ENCODE peak calls at places on chromosomes 16 and 17, in five cellular contexts. Z is left ventricle myocardium inferior, S is AML-193, O is T-cell, N is posterior cingulate gyrus. A is an unnamed sample.

GRCh38 chr17:79732804-79733691 is 2.3 kb downstream of the ENPP7 start:
- DNase-seq in Z (no peak), S (peak; percentile 54), O (no peak), N (no peak), A (no peak)

GRCh38 chr16:50245417-50246298 is 20.7 kb upstream of the ADCY7 start:
- DNase-seq in Z (no peak), S (no peak), O (no peak), N (no peak), A (no peak)

GRCh38 chr17:38460082-38460715 is 31.9 kb downstream of the ARHGAP23 start:
- DNase-seq in Z (no peak), S (no peak), O (no peak), N (no peak), A (no peak)

GRCh38 chr16:58634265-58634802 is 4.7 kb upstream of the CNOT1 start:
- DNase-seq in Z (no peak), S (no peak), O (no peak), N (no peak), A (no peak)

GRCh38 chr17:43171761-43172487 is 910 bp downstream of the NBR1 start:
- DNase-seq in Z (no peak), S (peak; percentile 88), O (no peak), N (no peak), A (no peak)

GRCh38 chr17:81466564-81467472 is 45.8 kb downstream of the ACTG1 start:
- DNase-seq in Z (no peak), S (no peak), O (no peak), N (no peak), A (no peak)

GRCh38 chr16:87254271-87254670 is 62.9 kb downstream of the C16orf95 start:
- DNase-seq in Z (no peak), S (no peak), O (no peak), N (no peak), A (no peak)

GRCh38 chr16:64440421-64440831 is 681.4 kb downstream of the CDH11 start:
- DNase-seq in Z (no peak), S (no peak), O (no peak), N (no peak), A (no peak)

GRCh38 chr16:58850627-58851024 is 116.5 kb upstream of the GOT2 start:
- DNase-seq in Z (no peak), S (no peak), O (no peak), N (no peak), A (no peak)

GRCh38 chr17:57588086-57588485 is 157.0 kb downstream of the CCDC182 start:
- DNase-seq in Z (no peak), S (no peak), O (no peak), N (no peak), A (no peak)

GRCh38 chr16:17467923-17468540 is 2.7 kb downstream of the XYLT1 start:
- DNase-seq in Z (peak; percentile 54), S (peak; percentile 28), O (no peak), N (peak; percentile 82), A (no peak)

GRCh38 chr16:54397838-54398237 is 111.3 kb upstream of the IRX3 start:
- DNase-seq in Z (no peak), S (no peak), O (no peak), N (no peak), A (no peak)

GRCh38 chr17:42577532-42578281 is at the start of gene PSMC3IP:
- DNase-seq in Z (peak; percentile 96), S (peak; percentile 98), O (peak; percentile 84), N (peak; percentile 96), A (peak; percentile 40)

GRCh38 chr17:75812096-75813001 is 27.7 kb downstream of the UNK start:
- DNase-seq in Z (no peak), S (no peak), O (no peak), N (no peak), A (no peak)